ENCODE peak calls at places on chromosomes 12 and 14, in four cellular contexts. G is cardiac septum, O is nucleus accumbens, Y is anterior cingulate cortex. E is an unnamed sample.

GRCh38 chr12:12974211-12974610 is 22.2 kb upstream of the GPRC5D start:
- DNase-seq in Y (no peak), G (no peak), O (no peak), E (no peak)

GRCh38 chr12:81128930-81129554 is 51.2 kb downstream of the ACSS3 start:
- DNase-seq in Y (no peak), G (no peak), O (no peak), E (peak)

GRCh38 chr14:103538291-103539055 is 9.5 kb downstream of the TRMT61A start:
- DNase-seq in Y (peak), O (no peak), G (no peak), E (peak)

GRCh38 chr14:32808574-32809098 is 130.0 kb upstream of the NPAS3 start:
- DNase-seq in Y (peak), O (no peak), G (no peak), E (no peak)

GRCh38 chr12:88993655-88994054 is 358.6 kb downstream of the DUSP6 start:
- DNase-seq in Y (no peak), O (no peak), G (no peak), E (no peak)

GRCh38 chr14:95445161-95445560 is 71.3 kb downstream of the SYNE3 start:
- DNase-seq in O (no peak), G (no peak), Y (no peak), E (no peak)

GRCh38 chr14:94331462-94331861 is 8.3 kb upstream of the SERPINA6 start:
- DNase-seq in O (no peak), Y (no peak), G (no peak), E (no peak)

GRCh38 chr12:124583854-124584253 is 16.4 kb upstream of the NCOR2 start:
- DNase-seq in G (no peak), Y (no peak), O (no peak), E (no peak)